ENCODE peak calls at places on chromosomes 5 and 9, in five cellular contexts. U is activated CD4-positive, alpha-beta T cell treated with anti-CD3 and anti-CD28 coated beads for 24 hours; A is activated gamma-delta T cell treated with Interleukin-2 at 50 U/mL for 16 hours; Q is AG09309; W is NCI-H2081. V is an unnamed sample.

GRCh38 chr9:87682085-87682484 is 43.8 kb upstream of the CTSL start:
- DNase-seq in U (no peak), W (no peak), Q (no peak), A (no peak), V (no peak)

GRCh38 chr5:59793000-59793399 is 100.5 kb downstream of the PDE4D start:
- DNase-seq in U (no peak), Q (peak), W (no peak), A (no peak), V (no peak)

GRCh38 chr5:73447234-73448071 is 1.1 kb downstream of the FOXD1 start:
- DNase-seq in Q (no peak), A (peak), W (peak), U (no peak), V (peak)

GRCh38 chr5:140130949-140131733 is 5.4 kb downstream of the IGIP start:
- DNase-seq in W (no peak), A (no peak), Q (no peak), U (no peak), V (no peak)

GRCh38 chr5:154447074-154447725 is 1.4 kb downstream of the SAP30L start:
- DNase-seq in W (no peak), A (no peak), Q (no peak), U (no peak), V (no peak)

GRCh38 chr9:14652729-14653377 is 40.4 kb downstream of the ZDHHC21 start:
- DNase-seq in Q (no peak), W (peak), U (no peak), A (no peak), V (no peak)

GRCh38 chr9:35828716-35829083 is at the start of gene FAM221B:
- DNase-seq in U (no peak), A (peak), W (no peak), Q (no peak), V (no peak)

GRCh38 chr5:7850533-7851239 is at the start of gene CFAP90:
- DNase-seq in U (no peak), W (peak), Q (no peak), A (peak), V (peak)

GRCh38 chr5:9724707-9725106 is 94.6 kb upstream of the TAS2R1 start:
- DNase-seq in W (no peak), A (no peak), Q (no peak), U (no peak), V (no peak)

GRCh38 chr9:121369595-121370265 is at the start of gene STOM:
- DNase-seq in Q (peak), A (peak), W (no peak), U (peak), V (peak)